ENCODE peak calls at places on chromosomes 7 and 10, in nine cellular contexts. One of them, this sample, is unnamed.

GRCh38 chr10:78177431-78178185 is 143.9 kb downstream of the RPS24 start:
- DNase-seq in IMR-90: no peak
- DNase-seq in CD4-positive, alpha-beta memory T cell: no peak
- DNase-seq in Peyer's patch: no peak
- DNase-seq in astrocyte: no peak
- DNase-seq in uterus: no peak
- DNase-seq in left ventricle myocardium inferior: no peak
- DNase-seq in adrenal gland: no peak
- DNase-seq in psoas muscle: no peak
- DNase-seq in this sample: no peak

GRCh38 chr10:118101501-118101900 is 54.8 kb upstream of the RAB11FIP2 start:
- DNase-seq in psoas muscle: no peak
- DNase-seq in uterus: no peak
- DNase-seq in CD4-positive, alpha-beta memory T cell: no peak
- DNase-seq in adrenal gland: no peak
- DNase-seq in IMR-90: no peak
- DNase-seq in Peyer's patch: no peak
- DNase-seq in astrocyte: peak; percentile 47
- DNase-seq in left ventricle myocardium inferior: no peak
- DNase-seq in this sample: no peak

GRCh38 chr10:95445837-95446347 is 115.3 kb downstream of the SORBS1 start:
- DNase-seq in astrocyte: peak; percentile 80
- DNase-seq in uterus: peak; percentile 71
- DNase-seq in left ventricle myocardium inferior: peak; percentile 24
- DNase-seq in Peyer's patch: no peak
- DNase-seq in IMR-90: peak; percentile 69
- DNase-seq in psoas muscle: peak; percentile 71
- DNase-seq in adrenal gland: peak; percentile 50
- DNase-seq in CD4-positive, alpha-beta memory T cell: peak; percentile 12
- DNase-seq in this sample: peak; percentile 58

GRCh38 chr7:64045301-64046040 is at the start of gene ZNF727:
- DNase-seq in IMR-90: no peak
- DNase-seq in left ventricle myocardium inferior: peak; percentile 76
- DNase-seq in astrocyte: no peak
- DNase-seq in psoas muscle: peak; percentile 83
- DNase-seq in adrenal gland: peak; percentile 55
- DNase-seq in uterus: peak; percentile 54
- DNase-seq in Peyer's patch: no peak
- DNase-seq in CD4-positive, alpha-beta memory T cell: peak; percentile 1
- DNase-seq in this sample: no peak

GRCh38 chr7:128718967-128719642 is 20.1 kb upstream of the CALU start:
- DNase-seq in psoas muscle: no peak
- DNase-seq in left ventricle myocardium inferior: no peak
- DNase-seq in astrocyte: no peak
- DNase-seq in IMR-90: no peak
- DNase-seq in Peyer's patch: no peak
- DNase-seq in adrenal gland: no peak
- DNase-seq in uterus: no peak
- DNase-seq in CD4-positive, alpha-beta memory T cell: no peak
- DNase-seq in this sample: no peak

GRCh38 chr10:97407211-97407951 is 6.2 kb upstream of the RRP12 start:
- DNase-seq in IMR-90: peak; percentile 78
- DNase-seq in left ventricle myocardium inferior: no peak
- DNase-seq in Peyer's patch: peak; percentile 74
- DNase-seq in astrocyte: peak; percentile 58
- DNase-seq in uterus: peak; percentile 63
- DNase-seq in adrenal gland: peak; percentile 58
- DNase-seq in CD4-positive, alpha-beta memory T cell: peak; percentile 77
- DNase-seq in psoas muscle: no peak
- DNase-seq in this sample: peak; percentile 89

GRCh38 chr7:80597875-80598274 is 40.6 kb upstream of the CD36 start:
- DNase-seq in left ventricle myocardium inferior: no peak
- DNase-seq in psoas muscle: no peak
- DNase-seq in adrenal gland: no peak
- DNase-seq in CD4-positive, alpha-beta memory T cell: no peak
- DNase-seq in IMR-90: no peak
- DNase-seq in Peyer's patch: no peak
- DNase-seq in astrocyte: no peak
- DNase-seq in uterus: no peak
- DNase-seq in this sample: no peak

GRCh38 chr10:35336084-35336831 is at the start of gene CCNY:
- DNase-seq in astrocyte: peak; percentile 29
- DNase-seq in adrenal gland: peak; percentile 87
- DNase-seq in psoas muscle: peak; percentile 88
- DNase-seq in uterus: peak; percentile 78
- DNase-seq in left ventricle myocardium inferior: peak; percentile 88
- DNase-seq in IMR-90: peak; percentile 56
- DNase-seq in Peyer's patch: peak; percentile 90
- DNase-seq in CD4-positive, alpha-beta memory T cell: peak; percentile 81
- DNase-seq in this sample: peak; percentile 75

GRCh38 chr10:63713191-63714144 is 192.3 kb downstream of the REEP3 start:
- DNase-seq in IMR-90: peak; percentile 59
- DNase-seq in left ventricle myocardium inferior: peak; percentile 87
- DNase-seq in Peyer's patch: peak; percentile 63
- DNase-seq in astrocyte: peak; percentile 65
- DNase-seq in psoas muscle: peak; percentile 84
- DNase-seq in adrenal gland: peak; percentile 70
- DNase-seq in uterus: peak; percentile 86
- DNase-seq in CD4-positive, alpha-beta memory T cell: no peak
- DNase-seq in this sample: no peak

GRCh38 chr7:27182861-27183681 is 2.0 kb downstream of the HOXA11 start:
- DNase-seq in CD4-positive, alpha-beta memory T cell: no peak
- DNase-seq in left ventricle myocardium inferior: no peak
- DNase-seq in astrocyte: no peak
- DNase-seq in uterus: peak; percentile 32
- DNase-seq in psoas muscle: no peak
- DNase-seq in adrenal gland: peak; percentile 14
- DNase-seq in Peyer's patch: peak; percentile 50
- DNase-seq in IMR-90: no peak
- DNase-seq in this sample: no peak

GRCh38 chr7:44565097-44565794 is 8.5 kb downstream of the DDX56 start:
- DNase-seq in astrocyte: no peak
- DNase-seq in uterus: peak; percentile 47
- DNase-seq in left ventricle myocardium inferior: peak; percentile 67
- DNase-seq in Peyer's patch: peak; percentile 84
- DNase-seq in adrenal gland: peak; percentile 75
- DNase-seq in IMR-90: peak; percentile 49
- DNase-seq in CD4-positive, alpha-beta memory T cell: peak; percentile 67
- DNase-seq in psoas muscle: peak; percentile 87
- DNase-seq in this sample: peak; percentile 65

DNA sequence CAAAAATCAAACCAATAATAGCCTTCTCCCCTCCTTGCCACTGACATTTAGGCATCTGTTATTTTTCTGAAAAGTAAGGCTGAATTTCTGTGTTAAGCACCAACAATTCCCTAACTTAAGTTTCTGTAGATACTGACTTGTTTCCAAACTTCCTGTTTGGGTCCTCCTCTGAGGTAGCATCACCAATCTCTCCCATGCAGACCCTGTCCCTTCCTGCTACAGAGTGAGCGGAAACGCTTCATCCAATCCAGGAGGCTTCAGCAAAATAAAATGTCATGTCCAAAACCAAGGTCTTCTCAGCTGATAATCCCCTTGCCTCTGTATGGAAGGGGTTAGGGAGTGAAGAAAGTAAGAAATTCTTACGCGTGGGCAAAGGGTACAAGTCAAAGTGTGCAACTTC is 29.9 kb downstream of the XPNPEP1 start:
- DNase-seq in IMR-90: no peak
- DNase-seq in CD4-positive, alpha-beta memory T cell: no peak
- DNase-seq in left ventricle myocardium inferior: no peak
- DNase-seq in adrenal gland: no peak
- DNase-seq in astrocyte: no peak
- DNase-seq in uterus: no peak
- DNase-seq in psoas muscle: no peak
- DNase-seq in Peyer's patch: no peak
- DNase-seq in this sample: no peak
- H3K4me1 ChIP-seq in IMR-90: peaks cover 15% of the 10 kb centered on the region
- H3K4me1 ChIP-seq in CD4-positive, alpha-beta memory T cell: peaks cover 21% of the 10 kb centered on the region
- H3K4me1 ChIP-seq in left ventricle myocardium inferior: peaks cover 91% of the 10 kb centered on the region
- H3K4me1 ChIP-seq in adrenal gland: peaks cover 47% of the 10 kb centered on the region
- H3K4me1 ChIP-seq in astrocyte: peaks cover 58% of the 10 kb centered on the region
- H3K4me1 ChIP-seq in uterus: no peaks in the 10 kb centered on the region
- H3K4me1 ChIP-seq in psoas muscle: peaks cover 30% of the 10 kb centered on the region
- H3K4me1 ChIP-seq in Peyer's patch: no peaks in the 10 kb centered on the region
- H3K4me1 ChIP-seq in this sample: no peaks in the 10 kb centered on the region

DNA sequence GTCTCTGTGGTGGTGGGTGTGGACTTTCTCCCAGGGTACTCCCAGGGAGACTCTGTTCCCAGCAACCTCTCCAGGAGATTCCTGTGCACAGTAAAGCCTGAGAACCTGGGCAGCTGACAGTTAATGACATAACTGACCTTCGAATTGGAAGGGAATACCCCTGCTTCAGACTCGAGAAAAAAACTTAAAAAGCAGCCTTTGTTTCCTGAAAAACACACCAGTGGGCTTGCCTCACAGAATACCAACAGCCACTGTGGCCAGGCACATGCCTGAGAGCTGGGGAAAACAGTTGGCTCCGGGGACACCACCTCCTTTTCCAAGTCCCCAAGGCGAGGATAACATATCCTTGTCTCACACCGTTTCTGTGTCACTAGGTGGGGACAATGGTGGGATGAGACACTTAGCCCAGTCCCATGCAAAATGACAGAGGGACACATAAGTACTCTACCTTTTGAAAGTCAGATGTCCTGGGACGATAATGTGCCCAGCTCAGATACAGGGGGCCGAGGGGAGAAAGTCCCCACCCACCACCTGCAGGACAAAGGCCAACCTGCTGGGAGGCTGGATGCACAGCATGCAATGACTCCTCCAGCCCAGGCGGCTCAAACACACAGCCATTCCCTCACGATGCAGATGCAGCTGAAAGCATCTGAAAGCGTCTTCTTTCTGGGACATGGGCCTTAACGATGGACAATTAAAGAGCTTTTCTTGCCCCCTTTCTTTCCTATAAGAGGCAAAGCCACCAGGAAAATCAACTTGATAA is 65.6 kb downstream of the HIPK2 start:
- DNase-seq in CD4-positive, alpha-beta memory T cell: no peak
- DNase-seq in left ventricle myocardium inferior: no peak
- DNase-seq in psoas muscle: no peak
- DNase-seq in adrenal gland: no peak
- DNase-seq in uterus: no peak
- DNase-seq in IMR-90: no peak
- DNase-seq in Peyer's patch: no peak
- DNase-seq in astrocyte: no peak
- DNase-seq in this sample: no peak
- H3K27ac ChIP-seq in CD4-positive, alpha-beta memory T cell: no peak overlapping the region
- H3K27ac ChIP-seq in left ventricle myocardium inferior: peak overlapping the region; percentile 91
- H3K27ac ChIP-seq in psoas muscle: peak overlapping the region; percentile 20
- H3K27ac ChIP-seq in adrenal gland: no peak overlapping the region
- H3K27ac ChIP-seq in uterus: no peak overlapping the region
- H3K27ac ChIP-seq in IMR-90: no peak overlapping the region
- H3K27ac ChIP-seq in Peyer's patch: no peak overlapping the region
- H3K27ac ChIP-seq in astrocyte: no peak overlapping the region
- H3K27ac ChIP-seq in this sample: no peak overlapping the region

GRCh38 chr10:99920486-99920885 is 89.3 kb downstream of the DNMBP start:
- DNase-seq in adrenal gland: no peak
- DNase-seq in IMR-90: no peak
- DNase-seq in CD4-positive, alpha-beta memory T cell: no peak
- DNase-seq in uterus: no peak
- DNase-seq in psoas muscle: no peak
- DNase-seq in astrocyte: no peak
- DNase-seq in Peyer's patch: no peak
- DNase-seq in left ventricle myocardium inferior: no peak
- DNase-seq in this sample: no peak

GRCh38 chr10:99920901-99921300 is 88.8 kb downstream of the DNMBP start:
- DNase-seq in IMR-90: peak; percentile 64
- DNase-seq in psoas muscle: no peak
- DNase-seq in CD4-positive, alpha-beta memory T cell: no peak
- DNase-seq in Peyer's patch: no peak
- DNase-seq in adrenal gland: no peak
- DNase-seq in left ventricle myocardium inferior: no peak
- DNase-seq in astrocyte: peak; percentile 52
- DNase-seq in uterus: no peak
- DNase-seq in this sample: no peak

GRCh38 chr10:99915414-99915813 is 94.3 kb downstream of the DNMBP start:
- DNase-seq in CD4-positive, alpha-beta memory T cell: no peak
- DNase-seq in astrocyte: no peak
- DNase-seq in IMR-90: no peak
- DNase-seq in uterus: no peak
- DNase-seq in left ventricle myocardium inferior: no peak
- DNase-seq in adrenal gland: no peak
- DNase-seq in psoas muscle: no peak
- DNase-seq in Peyer's patch: no peak
- DNase-seq in this sample: no peak

GRCh38 chr10:99916776-99917175 is 93.0 kb downstream of the DNMBP start:
- DNase-seq in uterus: no peak
- DNase-seq in psoas muscle: no peak
- DNase-seq in astrocyte: no peak
- DNase-seq in CD4-positive, alpha-beta memory T cell: no peak
- DNase-seq in Peyer's patch: no peak
- DNase-seq in adrenal gland: no peak
- DNase-seq in IMR-90: no peak
- DNase-seq in left ventricle myocardium inferior: no peak
- DNase-seq in this sample: no peak

DNA sequence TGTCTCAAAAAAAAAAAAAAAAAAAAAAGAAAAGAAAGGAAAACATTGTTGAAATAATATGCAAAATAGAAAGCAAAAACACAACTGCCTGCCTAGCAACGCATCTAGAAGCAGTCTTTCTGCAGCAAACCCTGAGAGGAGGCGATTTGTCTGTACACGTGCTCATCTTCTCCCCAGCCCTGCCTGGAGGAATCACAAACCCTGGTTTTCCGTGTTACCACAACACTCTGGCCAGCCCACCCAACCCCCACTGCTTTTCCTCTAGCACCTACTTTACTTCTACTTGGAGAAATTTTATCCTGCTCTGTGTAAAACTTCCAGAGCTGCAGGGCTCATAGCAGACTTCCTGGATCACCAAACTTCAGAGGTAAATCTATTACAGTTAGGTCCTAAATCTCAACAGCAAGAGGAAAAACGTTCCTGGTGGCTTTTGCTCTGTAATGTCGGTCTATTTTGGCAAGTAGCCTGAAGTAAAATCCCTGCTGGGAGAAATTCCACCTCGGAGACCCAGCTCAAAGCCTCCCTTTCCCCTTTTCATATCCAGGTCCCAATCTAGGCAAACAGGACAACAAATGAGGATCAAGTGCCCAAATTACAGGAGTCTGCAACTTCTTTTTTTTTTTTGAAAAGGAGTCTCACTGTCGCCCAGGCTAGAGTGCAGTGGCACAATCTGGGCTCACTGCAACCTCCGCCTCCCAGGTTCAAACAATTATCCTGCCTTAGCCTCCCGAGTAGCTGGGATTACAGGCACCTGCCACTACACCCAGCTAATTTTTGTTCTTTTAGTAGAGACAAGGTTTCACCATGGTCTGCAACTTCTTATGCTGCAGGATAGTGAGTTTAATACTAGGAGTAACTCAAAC is 91.6 kb downstream of the DNMBP start:
- DNase-seq in CD4-positive, alpha-beta memory T cell: no peak
- DNase-seq in uterus: peak; percentile 41
- DNase-seq in IMR-90: peak; percentile 59
- DNase-seq in astrocyte: peak; percentile 66
- DNase-seq in adrenal gland: peak; percentile 36
- DNase-seq in Peyer's patch: no peak
- DNase-seq in psoas muscle: no peak
- DNase-seq in left ventricle myocardium inferior: peak; percentile 29
- DNase-seq in this sample: no peak
- H3K4me3 ChIP-seq in CD4-positive, alpha-beta memory T cell: no peak overlapping the region
- H3K4me3 ChIP-seq in uterus: peak overlapping the region; percentile 20
- H3K4me3 ChIP-seq in IMR-90: peak overlapping the region; percentile 23
- H3K4me3 ChIP-seq in astrocyte: peak overlapping the region; percentile 32
- H3K4me3 ChIP-seq in adrenal gland: no peak overlapping the region
- H3K4me3 ChIP-seq in Peyer's patch: peak overlapping the region; percentile 20
- H3K4me3 ChIP-seq in psoas muscle: peak overlapping the region; percentile 39
- H3K4me3 ChIP-seq in left ventricle myocardium inferior: peak overlapping the region; percentile 56
- H3K4me3 ChIP-seq in this sample: no peak overlapping the region

GRCh38 chr10:133259603-133259992 is 17.1 kb downstream of the ADAM8 start:
- DNase-seq in adrenal gland: no peak
- DNase-seq in left ventricle myocardium inferior: no peak
- DNase-seq in astrocyte: no peak
- DNase-seq in Peyer's patch: no peak
- DNase-seq in IMR-90: no peak
- DNase-seq in psoas muscle: no peak
- DNase-seq in CD4-positive, alpha-beta memory T cell: no peak
- DNase-seq in uterus: no peak
- DNase-seq in this sample: no peak
- H3K4me1 ChIP-seq in adrenal gland: peaks cover 49% of the 10 kb centered on the region
- H3K4me1 ChIP-seq in left ventricle myocardium inferior: peaks cover 42% of the 10 kb centered on the region
- H3K4me1 ChIP-seq in astrocyte: peaks cover 35% of the 10 kb centered on the region
- H3K4me1 ChIP-seq in Peyer's patch: peaks cover 27% of the 10 kb centered on the region
- H3K4me1 ChIP-seq in IMR-90: peaks cover 21% of the 10 kb centered on the region
- H3K4me1 ChIP-seq in psoas muscle: peaks cover 15% of the 10 kb centered on the region
- H3K4me1 ChIP-seq in CD4-positive, alpha-beta memory T cell: peaks cover 71% of the 10 kb centered on the region
- H3K4me1 ChIP-seq in uterus: no peaks in the 10 kb centered on the region
- H3K4me1 ChIP-seq in this sample: peaks cover 26% of the 10 kb centered on the region

This sample was measured in OCI-LY7.